ENCODE peak calls at places on chromosome 11, in ten cellular contexts. One of them, this sample, is unnamed.
A peak's percentile ranks its signal among the peaks of the same experiment; 100 is the strongest.

GRCh38 chr11:118435233-118435892 is 929 bp upstream of the KMT2A start:
- DNase-seq in activated gamma-delta T cell: peak; percentile 36
- DNase-seq in HEK293T: peak; percentile 78
- DNase-seq in left cardiac atrium: peak; percentile 56
- DNase-seq in stimulated activated CD8-positive, alpha-beta memory T cell treated with anti-CD3 and anti-CD28 coated beads, Interleukin-2, amount 100 ng/mL, for 48 hours: peak; percentile 45
- DNase-seq in heart left ventricle: peak; percentile 59
- DNase-seq in lower lobe of right lung: peak; percentile 72
- DNase-seq in non-pigmented ciliary epithelial cell: no peak
- DNase-seq in caudate nucleus: no peak
- DNase-seq in AG09309: no peak
- DNase-seq in this sample: peak; percentile 75

GRCh38 chr11:134391656-134392055 is 20.4 kb downstream of the B3GAT1 start:
- DNase-seq in activated gamma-delta T cell: no peak
- DNase-seq in HEK293T: no peak
- DNase-seq in left cardiac atrium: no peak
- DNase-seq in stimulated activated CD8-positive, alpha-beta memory T cell treated with anti-CD3 and anti-CD28 coated beads, Interleukin-2, amount 100 ng/mL, for 48 hours: no peak
- DNase-seq in heart left ventricle: no peak
- DNase-seq in lower lobe of right lung: no peak
- DNase-seq in non-pigmented ciliary epithelial cell: no peak
- DNase-seq in caudate nucleus: no peak
- DNase-seq in AG09309: no peak
- DNase-seq in this sample: no peak

GRCh38 chr11:75851203-75851602 is 36.2 kb downstream of the UVRAG start:
- DNase-seq in activated gamma-delta T cell: no peak
- DNase-seq in HEK293T: no peak
- DNase-seq in left cardiac atrium: no peak
- DNase-seq in stimulated activated CD8-positive, alpha-beta memory T cell treated with anti-CD3 and anti-CD28 coated beads, Interleukin-2, amount 100 ng/mL, for 48 hours: no peak
- DNase-seq in heart left ventricle: no peak
- DNase-seq in lower lobe of right lung: no peak
- DNase-seq in non-pigmented ciliary epithelial cell: no peak
- DNase-seq in caudate nucleus: no peak
- DNase-seq in AG09309: peak; percentile 18
- DNase-seq in this sample: no peak

GRCh38 chr11:73171762-73172161 is 29.6 kb upstream of the FCHSD2 start:
- DNase-seq in activated gamma-delta T cell: no peak
- DNase-seq in HEK293T: no peak
- DNase-seq in left cardiac atrium: no peak
- DNase-seq in stimulated activated CD8-positive, alpha-beta memory T cell treated with anti-CD3 and anti-CD28 coated beads, Interleukin-2, amount 100 ng/mL, for 48 hours: no peak
- DNase-seq in heart left ventricle: no peak
- DNase-seq in lower lobe of right lung: no peak
- DNase-seq in non-pigmented ciliary epithelial cell: no peak
- DNase-seq in caudate nucleus: no peak
- DNase-seq in AG09309: no peak
- DNase-seq in this sample: no peak

GRCh38 chr11:130834886-130835285 is 81.4 kb downstream of the SNX19 start:
- DNase-seq in activated gamma-delta T cell: no peak
- DNase-seq in HEK293T: no peak
- DNase-seq in left cardiac atrium: no peak
- DNase-seq in stimulated activated CD8-positive, alpha-beta memory T cell treated with anti-CD3 and anti-CD28 coated beads, Interleukin-2, amount 100 ng/mL, for 48 hours: no peak
- DNase-seq in heart left ventricle: no peak
- DNase-seq in lower lobe of right lung: no peak
- DNase-seq in non-pigmented ciliary epithelial cell: no peak
- DNase-seq in caudate nucleus: no peak
- DNase-seq in AG09309: no peak
- DNase-seq in this sample: no peak

GRCh38 chr11:106409681-106410080 is 332.2 kb downstream of the AASDHPPT start:
- DNase-seq in activated gamma-delta T cell: no peak
- DNase-seq in HEK293T: no peak
- DNase-seq in left cardiac atrium: no peak
- DNase-seq in stimulated activated CD8-positive, alpha-beta memory T cell treated with anti-CD3 and anti-CD28 coated beads, Interleukin-2, amount 100 ng/mL, for 48 hours: no peak
- DNase-seq in heart left ventricle: no peak
- DNase-seq in lower lobe of right lung: no peak
- DNase-seq in non-pigmented ciliary epithelial cell: no peak
- DNase-seq in caudate nucleus: no peak
- DNase-seq in AG09309: no peak
- DNase-seq in this sample: no peak

GRCh38 chr11:130136107-130136506 is 23.5 kb upstream of the ST14 start:
- DNase-seq in activated gamma-delta T cell: no peak
- DNase-seq in HEK293T: no peak
- DNase-seq in left cardiac atrium: no peak
- DNase-seq in stimulated activated CD8-positive, alpha-beta memory T cell treated with anti-CD3 and anti-CD28 coated beads, Interleukin-2, amount 100 ng/mL, for 48 hours: no peak
- DNase-seq in heart left ventricle: no peak
- DNase-seq in lower lobe of right lung: no peak
- DNase-seq in non-pigmented ciliary epithelial cell: no peak
- DNase-seq in caudate nucleus: no peak
- DNase-seq in AG09309: no peak
- DNase-seq in this sample: no peak

GRCh38 chr11:104891135-104891534 is 7.1 kb downstream of the CASP12 start:
- DNase-seq in activated gamma-delta T cell: no peak
- DNase-seq in HEK293T: no peak
- DNase-seq in left cardiac atrium: no peak
- DNase-seq in stimulated activated CD8-positive, alpha-beta memory T cell treated with anti-CD3 and anti-CD28 coated beads, Interleukin-2, amount 100 ng/mL, for 48 hours: no peak
- DNase-seq in heart left ventricle: no peak
- DNase-seq in lower lobe of right lung: no peak
- DNase-seq in non-pigmented ciliary epithelial cell: no peak
- DNase-seq in caudate nucleus: no peak
- DNase-seq in AG09309: no peak
- DNase-seq in this sample: no peak

GRCh38 chr11:34191592-34191991 is 86.2 kb downstream of the NAT10 start:
- DNase-seq in activated gamma-delta T cell: no peak
- DNase-seq in HEK293T: no peak
- DNase-seq in left cardiac atrium: no peak
- DNase-seq in stimulated activated CD8-positive, alpha-beta memory T cell treated with anti-CD3 and anti-CD28 coated beads, Interleukin-2, amount 100 ng/mL, for 48 hours: no peak
- DNase-seq in heart left ventricle: no peak
- DNase-seq in lower lobe of right lung: no peak
- DNase-seq in non-pigmented ciliary epithelial cell: no peak
- DNase-seq in caudate nucleus: no peak
- DNase-seq in AG09309: no peak
- DNase-seq in this sample: no peak

GRCh38 chr11:10461276-10461790 is 6.3 kb downstream of the AMPD3 start:
- DNase-seq in activated gamma-delta T cell: no peak
- DNase-seq in HEK293T: no peak
- DNase-seq in left cardiac atrium: no peak
- DNase-seq in stimulated activated CD8-positive, alpha-beta memory T cell treated with anti-CD3 and anti-CD28 coated beads, Interleukin-2, amount 100 ng/mL, for 48 hours: no peak
- DNase-seq in heart left ventricle: no peak
- DNase-seq in lower lobe of right lung: no peak
- DNase-seq in non-pigmented ciliary epithelial cell: no peak
- DNase-seq in caudate nucleus: no peak
- DNase-seq in AG09309: no peak
- DNase-seq in this sample: no peak

GRCh38 chr11:77633856-77634425 is 3.7 kb downstream of the CLNS1A start:
- DNase-seq in activated gamma-delta T cell: no peak
- DNase-seq in HEK293T: no peak
- DNase-seq in left cardiac atrium: no peak
- DNase-seq in stimulated activated CD8-positive, alpha-beta memory T cell treated with anti-CD3 and anti-CD28 coated beads, Interleukin-2, amount 100 ng/mL, for 48 hours: no peak
- DNase-seq in heart left ventricle: no peak
- DNase-seq in lower lobe of right lung: peak; percentile 58
- DNase-seq in non-pigmented ciliary epithelial cell: no peak
- DNase-seq in caudate nucleus: no peak
- DNase-seq in AG09309: no peak
- DNase-seq in this sample: peak; percentile 69

GRCh38 chr11:72274435-72274834 is 30.5 kb upstream of the PHOX2A start:
- DNase-seq in activated gamma-delta T cell: no peak
- DNase-seq in HEK293T: no peak
- DNase-seq in left cardiac atrium: no peak
- DNase-seq in stimulated activated CD8-positive, alpha-beta memory T cell treated with anti-CD3 and anti-CD28 coated beads, Interleukin-2, amount 100 ng/mL, for 48 hours: no peak
- DNase-seq in heart left ventricle: no peak
- DNase-seq in lower lobe of right lung: no peak
- DNase-seq in non-pigmented ciliary epithelial cell: no peak
- DNase-seq in caudate nucleus: no peak
- DNase-seq in AG09309: peak; percentile 21
- DNase-seq in this sample: no peak

GRCh38 chr11:11074686-11075370 is 217.0 kb upstream of the ZBED5 start:
- DNase-seq in activated gamma-delta T cell: no peak
- DNase-seq in HEK293T: no peak
- DNase-seq in left cardiac atrium: no peak
- DNase-seq in stimulated activated CD8-positive, alpha-beta memory T cell treated with anti-CD3 and anti-CD28 coated beads, Interleukin-2, amount 100 ng/mL, for 48 hours: no peak
- DNase-seq in heart left ventricle: no peak
- DNase-seq in lower lobe of right lung: no peak
- DNase-seq in non-pigmented ciliary epithelial cell: no peak
- DNase-seq in caudate nucleus: no peak
- DNase-seq in AG09309: no peak
- DNase-seq in this sample: no peak

GRCh38 chr11:87036756-87037449 is 831 bp upstream of the TMEM135 start:
- DNase-seq in activated gamma-delta T cell: no peak
- DNase-seq in HEK293T: no peak
- DNase-seq in left cardiac atrium: no peak
- DNase-seq in stimulated activated CD8-positive, alpha-beta memory T cell treated with anti-CD3 and anti-CD28 coated beads, Interleukin-2, amount 100 ng/mL, for 48 hours: no peak
- DNase-seq in heart left ventricle: peak; percentile 28
- DNase-seq in lower lobe of right lung: no peak
- DNase-seq in non-pigmented ciliary epithelial cell: no peak
- DNase-seq in caudate nucleus: no peak
- DNase-seq in AG09309: no peak
- DNase-seq in this sample: no peak

GRCh38 chr11:12556788-12557384 is 117.3 kb upstream of the TEAD1 start:
- DNase-seq in activated gamma-delta T cell: no peak
- DNase-seq in HEK293T: no peak
- DNase-seq in left cardiac atrium: peak; percentile 84
- DNase-seq in stimulated activated CD8-positive, alpha-beta memory T cell treated with anti-CD3 and anti-CD28 coated beads, Interleukin-2, amount 100 ng/mL, for 48 hours: no peak
- DNase-seq in heart left ventricle: peak; percentile 92
- DNase-seq in lower lobe of right lung: peak; percentile 64
- DNase-seq in non-pigmented ciliary epithelial cell: peak; percentile 71
- DNase-seq in caudate nucleus: no peak
- DNase-seq in AG09309: peak; percentile 89
- DNase-seq in this sample: no peak

GRCh38 chr11:47904808-47905207 is 56.7 kb upstream of the NUP160 start:
- DNase-seq in activated gamma-delta T cell: no peak
- DNase-seq in HEK293T: no peak
- DNase-seq in left cardiac atrium: no peak
- DNase-seq in stimulated activated CD8-positive, alpha-beta memory T cell treated with anti-CD3 and anti-CD28 coated beads, Interleukin-2, amount 100 ng/mL, for 48 hours: no peak
- DNase-seq in heart left ventricle: no peak
- DNase-seq in lower lobe of right lung: no peak
- DNase-seq in non-pigmented ciliary epithelial cell: no peak
- DNase-seq in caudate nucleus: no peak
- DNase-seq in AG09309: no peak
- DNase-seq in this sample: no peak

GRCh38 chr11:27401280-27401679 is 38.3 kb upstream of the CCDC34 start:
- DNase-seq in activated gamma-delta T cell: no peak
- DNase-seq in HEK293T: no peak
- DNase-seq in left cardiac atrium: no peak
- DNase-seq in stimulated activated CD8-positive, alpha-beta memory T cell treated with anti-CD3 and anti-CD28 coated beads, Interleukin-2, amount 100 ng/mL, for 48 hours: no peak
- DNase-seq in heart left ventricle: no peak
- DNase-seq in lower lobe of right lung: no peak
- DNase-seq in non-pigmented ciliary epithelial cell: no peak
- DNase-seq in caudate nucleus: no peak
- DNase-seq in AG09309: peak; percentile 29
- DNase-seq in this sample: no peak

GRCh38 chr11:16527525-16528246 is 171.3 kb upstream of the SOX6 start:
- DNase-seq in activated gamma-delta T cell: no peak
- DNase-seq in HEK293T: no peak
- DNase-seq in left cardiac atrium: no peak
- DNase-seq in stimulated activated CD8-positive, alpha-beta memory T cell treated with anti-CD3 and anti-CD28 coated beads, Interleukin-2, amount 100 ng/mL, for 48 hours: no peak
- DNase-seq in heart left ventricle: no peak
- DNase-seq in lower lobe of right lung: no peak
- DNase-seq in non-pigmented ciliary epithelial cell: no peak
- DNase-seq in caudate nucleus: no peak
- DNase-seq in AG09309: no peak
- DNase-seq in this sample: no peak

GRCh38 chr11:46930089-46930488 is 6.5 kb upstream of the CSTPP1 start:
- DNase-seq in activated gamma-delta T cell: no peak
- DNase-seq in HEK293T: no peak
- DNase-seq in left cardiac atrium: no peak
- DNase-seq in stimulated activated CD8-positive, alpha-beta memory T cell treated with anti-CD3 and anti-CD28 coated beads, Interleukin-2, amount 100 ng/mL, for 48 hours: no peak
- DNase-seq in heart left ventricle: no peak
- DNase-seq in lower lobe of right lung: no peak
- DNase-seq in non-pigmented ciliary epithelial cell: no peak
- DNase-seq in caudate nucleus: no peak
- DNase-seq in AG09309: no peak
- DNase-seq in this sample: no peak

GRCh38 chr11:96256604-96257003 is 86.4 kb downstream of the MAML2 start:
- DNase-seq in activated gamma-delta T cell: no peak
- DNase-seq in HEK293T: no peak
- DNase-seq in left cardiac atrium: no peak
- DNase-seq in stimulated activated CD8-positive, alpha-beta memory T cell treated with anti-CD3 and anti-CD28 coated beads, Interleukin-2, amount 100 ng/mL, for 48 hours: no peak
- DNase-seq in heart left ventricle: no peak
- DNase-seq in lower lobe of right lung: no peak
- DNase-seq in non-pigmented ciliary epithelial cell: no peak
- DNase-seq in caudate nucleus: no peak
- DNase-seq in AG09309: no peak
- DNase-seq in this sample: no peak

GRCh38 chr11:66349084-66349386 is 1.6 kb upstream of the B4GAT1 start:
- DNase-seq in activated gamma-delta T cell: no peak
- DNase-seq in HEK293T: no peak
- DNase-seq in left cardiac atrium: no peak
- DNase-seq in stimulated activated CD8-positive, alpha-beta memory T cell treated with anti-CD3 and anti-CD28 coated beads, Interleukin-2, amount 100 ng/mL, for 48 hours: no peak
- DNase-seq in heart left ventricle: no peak
- DNase-seq in lower lobe of right lung: no peak
- DNase-seq in non-pigmented ciliary epithelial cell: no peak
- DNase-seq in caudate nucleus: no peak
- DNase-seq in AG09309: no peak
- DNase-seq in this sample: no peak

GRCh38 chr11:64000026-64000739 is 13.9 kb downstream of the OTUB1 start:
- DNase-seq in activated gamma-delta T cell: peak; percentile 56
- DNase-seq in HEK293T: no peak
- DNase-seq in left cardiac atrium: peak; percentile 79
- DNase-seq in stimulated activated CD8-positive, alpha-beta memory T cell treated with anti-CD3 and anti-CD28 coated beads, Interleukin-2, amount 100 ng/mL, for 48 hours: peak; percentile 67
- DNase-seq in heart left ventricle: peak; percentile 84
- DNase-seq in lower lobe of right lung: peak; percentile 74
- DNase-seq in non-pigmented ciliary epithelial cell: no peak
- DNase-seq in caudate nucleus: peak; percentile 26
- DNase-seq in AG09309: peak; percentile 11
- DNase-seq in this sample: peak; percentile 84

GRCh38 chr11:57116654-57117053 is 65.1 kb upstream of the LRRC55 start:
- DNase-seq in activated gamma-delta T cell: no peak
- DNase-seq in HEK293T: peak; percentile 41
- DNase-seq in left cardiac atrium: no peak
- DNase-seq in stimulated activated CD8-positive, alpha-beta memory T cell treated with anti-CD3 and anti-CD28 coated beads, Interleukin-2, amount 100 ng/mL, for 48 hours: no peak
- DNase-seq in heart left ventricle: peak; percentile 31
- DNase-seq in lower lobe of right lung: no peak
- DNase-seq in non-pigmented ciliary epithelial cell: peak; percentile 19
- DNase-seq in caudate nucleus: no peak
- DNase-seq in AG09309: no peak
- DNase-seq in this sample: no peak

GRCh38 chr11:93000511-93001476 is 31.3 kb downstream of the MTNR1B start:
- DNase-seq in activated gamma-delta T cell: no peak
- DNase-seq in HEK293T: no peak
- DNase-seq in left cardiac atrium: no peak
- DNase-seq in stimulated activated CD8-positive, alpha-beta memory T cell treated with anti-CD3 and anti-CD28 coated beads, Interleukin-2, amount 100 ng/mL, for 48 hours: no peak
- DNase-seq in heart left ventricle: no peak
- DNase-seq in lower lobe of right lung: no peak
- DNase-seq in non-pigmented ciliary epithelial cell: peak; percentile 65
- DNase-seq in caudate nucleus: no peak
- DNase-seq in AG09309: peak; percentile 56
- DNase-seq in this sample: no peak

GRCh38 chr11:63719987-63720386 is 38.7 kb downstream of the RTN3 start:
- DNase-seq in activated gamma-delta T cell: no peak
- DNase-seq in HEK293T: no peak
- DNase-seq in left cardiac atrium: no peak
- DNase-seq in stimulated activated CD8-positive, alpha-beta memory T cell treated with anti-CD3 and anti-CD28 coated beads, Interleukin-2, amount 100 ng/mL, for 48 hours: no peak
- DNase-seq in heart left ventricle: no peak
- DNase-seq in lower lobe of right lung: no peak
- DNase-seq in non-pigmented ciliary epithelial cell: peak; percentile 36
- DNase-seq in caudate nucleus: no peak
- DNase-seq in AG09309: no peak
- DNase-seq in this sample: no peak

GRCh38 chr11:92739020-92739419 is 230.4 kb upstream of the MTNR1B start:
- DNase-seq in activated gamma-delta T cell: no peak
- DNase-seq in HEK293T: no peak
- DNase-seq in left cardiac atrium: no peak
- DNase-seq in stimulated activated CD8-positive, alpha-beta memory T cell treated with anti-CD3 and anti-CD28 coated beads, Interleukin-2, amount 100 ng/mL, for 48 hours: no peak
- DNase-seq in heart left ventricle: no peak
- DNase-seq in lower lobe of right lung: no peak
- DNase-seq in non-pigmented ciliary epithelial cell: no peak
- DNase-seq in caudate nucleus: no peak
- DNase-seq in AG09309: peak; percentile 32
- DNase-seq in this sample: no peak

GRCh38 chr11:8671651-8672062 is 10.8 kb downstream of the TRIM66 start:
- DNase-seq in activated gamma-delta T cell: no peak
- DNase-seq in HEK293T: no peak
- DNase-seq in left cardiac atrium: peak; percentile 58
- DNase-seq in stimulated activated CD8-positive, alpha-beta memory T cell treated with anti-CD3 and anti-CD28 coated beads, Interleukin-2, amount 100 ng/mL, for 48 hours: no peak
- DNase-seq in heart left ventricle: peak; percentile 39
- DNase-seq in lower lobe of right lung: no peak
- DNase-seq in non-pigmented ciliary epithelial cell: peak; percentile 52
- DNase-seq in caudate nucleus: no peak
- DNase-seq in AG09309: no peak
- DNase-seq in this sample: no peak

GRCh38 chr11:15412054-15412453 is 297.3 kb downstream of the INSC start:
- DNase-seq in activated gamma-delta T cell: no peak
- DNase-seq in HEK293T: no peak
- DNase-seq in left cardiac atrium: no peak
- DNase-seq in stimulated activated CD8-positive, alpha-beta memory T cell treated with anti-CD3 and anti-CD28 coated beads, Interleukin-2, amount 100 ng/mL, for 48 hours: no peak
- DNase-seq in heart left ventricle: no peak
- DNase-seq in lower lobe of right lung: no peak
- DNase-seq in non-pigmented ciliary epithelial cell: no peak
- DNase-seq in caudate nucleus: no peak
- DNase-seq in AG09309: no peak
- DNase-seq in this sample: no peak